ENCODE peak calls at places on chromosome 19, in five cellular contexts. G is heart left ventricle, S is suprapubic skin, C is GM23248, O is body of pancreas. W is an unnamed sample.

GRCh38 chr19:36847968-36848367 is 2.7 kb upstream of the ZNF345 start:
- DNase-seq in G (no peak), S (no peak), O (no peak), C (no peak), W (no peak)

GRCh38 chr19:14434543-14435319 is 1.6 kb downstream of the PKN1 start:
- DNase-seq in G (peak), O (peak), S (peak), C (peak), W (peak)

GRCh38 chr19:32719611-32720059 is at the start of gene TDRD12:
- DNase-seq in C (no peak), O (no peak), S (no peak), G (no peak), W (no peak)

GRCh38 chr19:42092350-42092749 is 16.4 kb downstream of the ZNF574 start:
- DNase-seq in S (no peak), C (peak), G (no peak), O (peak), W (no peak)

GRCh38 chr19:34188388-34188787 is 16.1 kb downstream of the LSM14A start:
- DNase-seq in G (no peak), S (no peak), O (no peak), C (peak), W (peak)

GRCh38 chr19:15836595-15837398 is 21.3 kb upstream of the OR10H1 start:
- DNase-seq in O (peak), S (peak), C (peak), G (peak), W (peak)

GRCh38 chr19:32178841-32179410 is 166.5 kb upstream of the ZNF507 start:
- DNase-seq in O (no peak), S (no peak), C (no peak), G (no peak), W (no peak)

GRCh38 chr19:41484822-41485221 is 41.9 kb downstream of the ERICH4 start:
- DNase-seq in C (no peak), O (no peak), G (no peak), S (no peak), W (no peak)

GRCh38 chr19:48629599-48630288 is 7.4 kb downstream of the DBP start:
- DNase-seq in O (no peak), C (peak), G (no peak), S (peak), W (peak)

GRCh38 chr19:16470541-16470910 is 1.2 kb downstream of the EPS15L1 start:
- DNase-seq in G (no peak), S (no peak), O (no peak), C (no peak), W (peak)

GRCh38 chr19:35039881-35040456 is 1.6 kb upstream of the HPN start:
- DNase-seq in S (no peak), C (no peak), G (no peak), O (no peak), W (no peak)

GRCh38 chr19:28358604-28359003 is 854.3 kb downstream of the UQCRFS1 start:
- DNase-seq in G (no peak), S (no peak), C (no peak), O (no peak), W (no peak)

GRCh38 chr19:13012690-13013608 is 17.7 kb downstream of the NFIX start:
- DNase-seq in G (no peak), S (peak), O (peak), C (peak), W (no peak)

GRCh38 chr19:31397308-31397707 is 48.1 kb upstream of the TSHZ3 start:
- DNase-seq in O (no peak), G (no peak), S (no peak), C (no peak), W (no peak)

GRCh38 chr19:49497047-49497789 is 984 bp downstream of the RPS11 start:
- DNase-seq in O (peak), S (peak), G (peak), C (peak), W (peak)

GRCh38 chr19:33241530-33242101 is 16.0 kb upstream of the SLC7A10 start:
- DNase-seq in C (peak), G (no peak), O (peak), S (peak), W (no peak)

GRCh38 chr19:17751103-17751911 is at the start of gene FCHO1:
- DNase-seq in C (no peak), G (peak), S (no peak), O (peak), W (no peak)

GRCh38 chr19:35347171-35347929 is at the start of gene FFAR1:
- DNase-seq in G (peak), O (no peak), C (no peak), S (peak), W (no peak)

GRCh38 chr19:54684537-54684936 is 21.8 kb downstream of the LILRB4 start:
- DNase-seq in G (no peak), C (peak), S (no peak), O (no peak), W (peak)

GRCh38 chr19:11199517-11199916 is 2.2 kb upstream of the KANK2 start:
- DNase-seq in S (no peak), G (no peak), O (no peak), C (no peak), W (no peak)

GRCh38 chr19:29685326-29685725 is 20.1 kb downstream of the PLEKHF1 start:
- DNase-seq in S (no peak), G (no peak), O (no peak), C (peak), W (no peak)

GRCh38 chr19:18499055-18499775 is 22.7 kb downstream of the ELL start:
- DNase-seq in C (no peak), G (no peak), S (no peak), O (no peak), W (no peak)

GRCh38 chr19:1675633-1676350 is 23.4 kb upstream of the TCF3 start:
- DNase-seq in S (no peak), G (no peak), O (peak), C (no peak), W (no peak)

GRCh38 chr19:48639483-48640375 is 2.5 kb upstream of the DBP start:
- DNase-seq in C (no peak), S (peak), G (no peak), O (no peak), W (no peak)

GRCh38 chr19:8655340-8655709 is 24.9 kb downstream of the NFILZ start:
- DNase-seq in G (no peak), C (no peak), O (no peak), S (no peak), W (no peak)

GRCh38 chr19:32404939-32405430 is 585 bp upstream of the DPY19L3 start:
- DNase-seq in O (peak), C (peak), S (peak), G (peak), W (peak)

GRCh38 chr19:43455321-43456113 is 9.9 kb downstream of the LYPD3 start:
- DNase-seq in G (no peak), S (no peak), C (no peak), O (no peak), W (no peak)
- H3K27ac ChIP-seq in G (no peak), S (peak), C (no peak), O (no peak), W (no peak)

GRCh38 chr19:45883586-45883880 is 2.4 kb downstream of the IRF2BP1 start:
- DNase-seq in C (no peak), G (no peak), S (no peak), O (no peak), W (no peak)

GRCh38 chr19:45885556-45886426 is at the start of gene IRF2BP1:
- DNase-seq in C (peak), S (peak), O (peak), G (peak), W (peak)

GRCh38 chr19:45886427-45887310 is 728 bp upstream of the IRF2BP1 start:
- DNase-seq in S (peak), G (peak), C (peak), O (peak), W (peak)

GRCh38 chr19:45883881-45884681 is 1.9 kb downstream of the IRF2BP1 start:
- DNase-seq in C (no peak), O (peak), G (no peak), S (no peak), W (no peak)

DNA sequence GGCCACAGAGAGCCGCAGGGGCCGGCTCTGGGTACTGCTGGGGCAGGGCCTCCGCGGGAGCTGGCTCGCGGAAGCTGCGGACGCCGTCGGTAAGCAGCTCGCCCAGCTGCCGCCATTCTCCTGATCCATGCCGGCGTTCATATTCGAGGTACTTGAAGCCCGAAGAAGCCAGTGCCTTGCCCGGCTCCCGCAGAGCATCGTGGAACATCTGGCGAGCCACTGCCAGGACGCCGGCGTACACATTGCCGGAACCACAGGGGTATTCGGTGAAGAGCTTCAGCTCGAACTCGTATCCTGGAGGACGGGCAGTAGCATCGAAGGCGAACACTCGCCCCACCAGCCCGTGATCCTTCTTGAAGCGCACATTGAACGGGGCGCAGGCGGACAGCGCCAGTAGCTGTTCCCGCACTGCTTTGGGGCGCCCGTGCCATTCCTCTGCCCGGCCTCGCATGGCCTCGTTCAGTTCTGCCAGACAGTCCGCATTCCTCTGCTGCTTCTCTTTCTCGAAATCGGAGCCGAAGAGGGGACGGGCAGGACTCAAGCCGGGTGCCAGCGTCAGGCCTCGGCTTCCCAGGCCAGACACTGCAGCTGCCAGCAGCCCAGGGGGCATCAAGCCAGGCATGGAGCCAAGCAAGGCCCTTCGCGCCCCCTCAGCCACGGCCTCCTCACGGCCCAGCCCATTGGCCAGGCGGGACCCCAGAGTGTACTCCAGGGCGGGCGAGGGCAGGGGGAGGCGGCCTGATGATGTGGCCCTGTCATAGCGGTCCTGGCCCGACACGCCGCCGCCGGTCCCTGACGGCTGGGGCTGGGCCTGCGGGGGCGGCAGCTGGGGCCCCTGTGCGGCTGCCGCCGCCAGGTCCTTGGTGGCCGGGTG is 1.0 kb downstream of the IRF2BP1 start:
- DNase-seq in C (peak), S (no peak), O (peak), G (no peak), W (no peak)
- H3K27ac ChIP-seq in C (peak), S (peak), O (peak), G (peak), W (peak)

GRCh38 chr19:3699741-3700241 is 477 bp downstream of the PIP5K1C start:
- DNase-seq in S (peak), C (no peak), G (no peak), O (no peak), W (peak)
- H3K27ac ChIP-seq in S (peak), C (peak), G (peak), O (peak), W (peak)

GRCh38 chr19:45126654-45127053 is 33.7 kb downstream of the PPP1R37 start:
- DNase-seq in C (no peak), O (no peak), G (no peak), S (no peak), W (no peak)
- H3K27ac ChIP-seq in C (no peak), O (no peak), G (no peak), S (no peak), W (no peak)

GRCh38 chr19:38206006-38206745 is 17.8 kb downstream of the DPF1 start:
- DNase-seq in O (no peak), C (no peak), G (no peak), S (no peak), W (no peak)
- H3K27ac ChIP-seq in O (no peak), C (no peak), G (no peak), S (no peak), W (no peak)

DNA sequence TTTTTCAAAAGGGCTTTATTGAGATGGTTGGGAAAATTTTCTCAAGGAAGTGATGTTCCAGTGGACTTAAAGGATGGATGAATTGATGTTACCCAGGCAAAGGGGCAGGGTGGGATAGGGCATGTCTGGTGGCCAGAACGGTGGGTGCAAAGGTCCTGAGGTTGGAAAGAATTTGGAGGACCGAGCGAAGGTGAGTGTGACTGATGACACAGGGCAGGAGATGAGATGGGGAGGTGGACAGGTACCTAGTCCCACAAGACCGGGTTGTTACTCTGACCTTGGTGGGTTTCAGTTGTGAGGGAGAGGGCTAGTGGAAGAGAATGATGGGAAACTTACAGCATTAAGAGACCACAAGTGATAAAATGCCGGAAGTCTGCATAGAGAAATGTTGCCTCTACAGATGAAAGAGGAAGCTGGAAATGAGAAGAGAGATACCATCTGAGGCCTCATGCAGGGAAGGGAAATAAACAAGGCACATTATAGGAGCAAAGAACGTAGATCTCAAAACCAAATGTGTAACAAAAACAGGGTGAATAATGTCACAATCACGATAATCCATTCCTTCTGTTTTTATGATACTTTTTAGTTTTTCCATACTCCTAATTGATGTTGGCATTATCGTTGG is 4.5 kb downstream of the ADGRE1 start:
- DNase-seq in S (no peak), G (no peak), C (no peak), O (no peak), W (no peak)
- H3K27ac ChIP-seq in S (no peak), G (no peak), C (no peak), O (no peak), W (no peak)

DNA sequence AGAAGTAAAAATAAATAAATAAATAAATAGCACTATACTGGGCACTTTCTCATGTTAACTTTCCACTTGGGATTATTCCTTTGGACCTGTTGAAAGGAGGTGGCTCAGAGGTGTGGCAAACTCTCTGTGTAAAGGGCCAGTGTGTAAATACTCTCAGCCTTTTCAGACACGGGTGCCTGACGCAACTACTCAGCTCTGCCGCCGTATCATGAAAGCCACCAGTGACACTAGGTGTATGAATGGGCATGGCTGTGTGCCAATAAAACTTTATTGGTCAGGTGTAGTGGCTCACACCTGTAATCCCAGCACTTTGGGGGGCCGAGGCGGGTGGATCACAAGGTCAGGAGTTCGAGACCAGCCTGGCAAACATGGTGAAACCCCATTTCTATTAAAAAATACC is 20.1 kb upstream of the SLC39A3 start:
- DNase-seq in C (no peak), O (no peak), G (no peak), S (no peak), W (no peak)
- H3K27ac ChIP-seq in C (no peak), O (no peak), G (no peak), S (no peak), W (no peak)

DNA sequence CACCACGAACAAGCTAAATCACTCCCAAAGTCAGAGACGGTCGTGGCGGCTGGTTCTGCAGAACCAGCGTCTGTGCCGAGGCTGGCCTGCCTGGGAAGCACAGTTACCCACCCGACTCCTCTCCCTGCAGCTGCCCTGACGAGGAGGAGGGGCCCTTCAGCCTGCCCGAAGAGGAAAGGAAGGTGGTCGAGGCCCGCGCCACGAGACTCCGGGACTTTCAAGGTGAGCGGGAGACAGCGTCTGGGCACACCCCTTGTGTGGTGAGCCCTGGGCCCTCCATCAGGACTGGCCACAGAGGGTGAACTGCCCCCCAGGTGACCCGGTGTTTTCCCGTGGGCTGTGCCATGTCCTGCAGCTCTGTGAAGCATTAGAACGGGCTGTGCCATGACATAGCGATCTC is 29.1 kb downstream of the PEX11G start:
- DNase-seq in G (no peak), C (no peak), S (no peak), O (no peak), W (no peak)
- H3K27ac ChIP-seq in G (no peak), C (no peak), S (no peak), O (no peak), W (no peak)

GRCh38 chr19:46944918-46945628 is 74.6 kb upstream of the NPAS1 start:
- DNase-seq in S (peak), C (peak), G (peak), O (peak), W (peak)
- H3K27ac ChIP-seq in S (peak), C (peak), G (peak), O (peak), W (peak)

W was measured in cardiac muscle cell.